ENCODE peak calls at places on chromosome 21, in seven cellular contexts. R is Peyer's patch, W is heart left ventricle, I is esophagus squamous epithelium, O is suprapubic skin, M is stomach, C is endothelial cell of umbilical vein. D is an unnamed sample.

GRCh38 chr21:46008893-46009635 is 27.5 kb downstream of the COL6A1 start:
- DNase-seq in R (peak; percentile 45), W (no peak), I (no peak), O (no peak), M (no peak), C (no peak), D (peak; percentile 55)

GRCh38 chr21:9839011-9839661 is 682.2 kb upstream of the TPTE start:
- DNase-seq in R (no peak), W (peak; percentile 32), I (no peak), O (peak; percentile 85), M (no peak), C (no peak), D (peak; percentile 81)

GRCh38 chr21:45387506-45387905 is 17.5 kb upstream of the COL18A1 start:
- DNase-seq in R (peak; percentile 15), W (peak; percentile 13), I (no peak), O (no peak), M (no peak), C (no peak), D (peak; percentile 41)

GRCh38 chr21:46503922-46504539 is 45.3 kb downstream of the DIP2A start:
- DNase-seq in R (no peak), W (no peak), I (no peak), O (no peak), M (no peak), C (no peak), D (no peak)

GRCh38 chr21:46436586-46436985 is 22.1 kb upstream of the DIP2A start:
- DNase-seq in R (no peak), W (no peak), I (no peak), O (no peak), M (no peak), C (no peak), D (no peak)

GRCh38 chr21:46152939-46153258 is 2.5 kb downstream of the FTCD start:
- DNase-seq in R (no peak), W (peak; percentile 27), I (no peak), O (peak; percentile 75), M (no peak), C (no peak), D (peak; percentile 62)

GRCh38 chr21:42155045-42155855 is 63.7 kb upstream of the ABCG1 start:
- DNase-seq in R (peak; percentile 35), W (no peak), I (no peak), O (peak; percentile 57), M (no peak), C (no peak), D (peak; percentile 43)

GRCh38 chr21:36330904-36331303 is 10.9 kb downstream of the MORC3 start:
- DNase-seq in R (peak; percentile 53), W (no peak), I (no peak), O (no peak), M (peak; percentile 57), C (peak; percentile 64), D (no peak)

GRCh38 chr21:45532826-45533730 is 9.2 kb downstream of the SLC19A1 start:
- DNase-seq in R (peak; percentile 87), W (peak; percentile 28), I (no peak), O (peak; percentile 72), M (peak; percentile 68), C (no peak), D (peak; percentile 80)

GRCh38 chr21:37266515-37267221 is 466 bp downstream of the VPS26C start:
- DNase-seq in R (no peak), W (peak; percentile 70), I (no peak), O (no peak), M (peak; percentile 60), C (peak; percentile 51), D (peak; percentile 96)

GRCh38 chr21:39452207-39452964 is 616 bp downstream of the SH3BGR start:
- DNase-seq in R (no peak), W (no peak), I (no peak), O (no peak), M (no peak), C (no peak), D (no peak)

GRCh38 chr21:46399686-46400085 is 59.0 kb upstream of the DIP2A start:
- DNase-seq in R (no peak), W (no peak), I (no peak), O (no peak), M (no peak), C (no peak), D (no peak)

GRCh38 chr21:42844411-42845113 is 34.8 kb downstream of the WDR4 start:
- DNase-seq in R (peak; percentile 35), W (peak; percentile 81), I (no peak), O (peak; percentile 80), M (peak; percentile 82), C (no peak), D (peak; percentile 70)

GRCh38 chr21:41630249-41630648 is 122.3 kb upstream of the TMPRSS2 start:
- DNase-seq in R (peak; percentile 84), W (no peak), I (no peak), O (no peak), M (no peak), C (no peak), D (no peak)

GRCh38 chr21:34968414-34969333 is 80.4 kb downstream of the RUNX1 start:
- DNase-seq in R (no peak), W (no peak), I (no peak), O (no peak), M (no peak), C (no peak), D (no peak)

GRCh38 chr21:25898671-25899070 is 163.9 kb downstream of the GABPA start:
- DNase-seq in R (no peak), W (no peak), I (no peak), O (no peak), M (no peak), C (no peak), D (no peak)

GRCh38 chr21:24939288-24939687 is 668.0 kb downstream of the MRPL39 start:
- DNase-seq in R (no peak), W (no peak), I (no peak), O (no peak), M (peak; percentile 43), C (no peak), D (no peak)

GRCh38 chr21:35346697-35347096 is 297.6 kb upstream of the RUNX1 start:
- DNase-seq in R (no peak), W (no peak), I (no peak), O (no peak), M (no peak), C (no peak), D (no peak)

GRCh38 chr21:42031816-42032215 is 21.7 kb upstream of the ZBTB21 start:
- DNase-seq in R (peak; percentile 22), W (no peak), I (no peak), O (no peak), M (no peak), C (no peak), D (peak; percentile 50)

GRCh38 chr21:45957986-45958610 is 23.5 kb upstream of the COL6A1 start:
- DNase-seq in R (no peak), W (peak; percentile 69), I (no peak), O (peak; percentile 81), M (no peak), C (no peak), D (no peak)

GRCh38 chr21:39366563-39366962 is 17.7 kb upstream of the HMGN1 start:
- DNase-seq in R (no peak), W (no peak), I (no peak), O (no peak), M (no peak), C (no peak), D (no peak)

GRCh38 chr21:36767096-36767495 is 68.2 kb downstream of the SIM2 start:
- DNase-seq in R (no peak), W (no peak), I (no peak), O (no peak), M (no peak), C (no peak), D (no peak)

GRCh38 chr21:25936776-25937175 is 202.0 kb downstream of the GABPA start:
- DNase-seq in R (no peak), W (no peak), I (no peak), O (no peak), M (no peak), C (peak; percentile 66), D (no peak)

GRCh38 chr21:21247441-21247840 is 249.2 kb downstream of the NCAM2 start:
- DNase-seq in R (no peak), W (no peak), I (no peak), O (no peak), M (no peak), C (peak; percentile 6), D (no peak)

DNA sequence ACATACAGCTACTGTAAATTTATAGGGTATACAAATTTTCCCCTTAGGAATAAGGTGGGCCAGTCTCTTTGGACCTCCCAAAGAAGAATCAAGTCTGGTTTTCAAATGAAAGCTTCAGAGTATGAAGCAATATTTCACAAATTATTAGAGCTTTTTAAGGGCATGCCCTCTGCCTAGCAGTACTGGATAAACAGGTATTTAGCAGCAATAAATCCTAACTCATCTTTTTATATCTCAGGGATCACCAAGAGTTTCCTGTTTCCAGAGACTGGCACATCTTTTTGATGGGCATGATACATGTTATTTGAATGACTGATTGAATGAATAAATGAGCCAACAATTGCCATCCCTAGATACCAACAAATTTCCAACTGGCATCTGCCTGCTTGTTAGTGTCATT is 190.4 kb downstream of the NRIP1 start:
- DNase-seq in R (no peak), W (no peak), I (no peak), O (no peak), M (no peak), C (no peak), D (no peak)
- H3K27ac ChIP-seq in R (no peak overlapping the region), W (no peak overlapping the region), I (no peak overlapping the region), O (no peak overlapping the region), M (no peak overlapping the region), C (no peak overlapping the region), D (no peak overlapping the region)

GRCh38 chr21:17688912-17689874 is 76.5 kb upstream of the BTG3 start:
- DNase-seq in R (peak; percentile 52), W (peak; percentile 56), I (no peak), O (no peak), M (peak; percentile 51), C (no peak), D (peak; percentile 78)
- TF ChIP-seq CTCF in R (peak; percentile 32), W (no peak), I (peak; percentile 37), O (no peak), M (no peak), C (no peak), D (peak; percentile 20)

DNA sequence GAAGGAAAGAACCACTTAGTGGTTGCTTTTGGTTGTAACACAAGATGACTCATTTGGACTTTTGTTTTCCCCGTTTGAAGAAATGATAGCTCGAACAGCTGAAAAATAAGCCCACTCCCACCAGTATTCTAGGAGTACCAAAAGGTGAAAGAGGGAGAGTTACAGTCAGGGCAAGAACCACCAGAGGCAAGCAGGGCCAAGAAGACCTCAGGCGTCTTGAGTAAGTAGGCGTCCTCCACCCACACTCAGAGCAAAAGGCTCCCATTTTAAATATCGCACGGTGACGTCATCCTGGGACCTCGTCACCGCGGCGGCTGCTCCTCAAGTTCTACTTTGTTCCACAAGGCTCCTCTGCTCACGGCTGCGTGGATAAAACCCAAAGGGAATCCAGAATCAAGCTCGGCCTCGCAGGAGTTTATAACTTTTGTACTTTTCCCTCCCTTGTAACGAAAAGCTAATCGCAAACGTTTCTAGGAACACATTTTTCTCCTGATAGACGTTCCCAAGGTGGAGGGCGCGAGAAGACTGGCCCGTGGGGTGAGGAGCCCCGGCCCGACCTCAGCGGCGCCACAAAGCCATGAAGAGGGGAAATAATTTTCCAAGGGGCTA is 1.2 kb downstream of the BTG3 start:
- DNase-seq in R (peak; percentile 74), W (peak; percentile 80), I (peak; percentile 21), O (peak; percentile 91), M (peak; percentile 86), C (peak; percentile 93), D (peak; percentile 88)
- TF ChIP-seq POLR2A in R (no peak), W (no peak), I (no peak), O (no peak), M (no peak), C (peak; percentile 27), D (no peak)

GRCh38 chr21:33584455-33584854 is 4.0 kb downstream of the DONSON start:
- DNase-seq in R (no peak), W (no peak), I (no peak), O (no peak), M (no peak), C (no peak), D (no peak)

GRCh38 chr21:33578214-33578613 is 10.3 kb downstream of the DONSON start:
- DNase-seq in R (no peak), W (no peak), I (no peak), O (no peak), M (no peak), C (no peak), D (no peak)

GRCh38 chr21:33578959-33579542 is 9.4 kb downstream of the DONSON start:
- DNase-seq in R (no peak), W (no peak), I (no peak), O (no peak), M (no peak), C (peak; percentile 77), D (no peak)
- H3K27ac ChIP-seq in R (no peak overlapping the region), W (no peak overlapping the region), I (no peak overlapping the region), O (no peak overlapping the region), M (no peak overlapping the region), C (peak overlapping the region; percentile 43), D (peak overlapping the region; percentile 39)